ENCODE peak calls at places on chromosomes 1 and 21, in seven cellular contexts. D is ovary, M is right lobe of liver, N is heart right ventricle, P is transverse colon, S is heart left ventricle, C is psoas muscle. R is an unnamed sample. For H3K27me3, the result is how much of the 10 kb centered on the place peaks cover.

GRCh38 chr1:21511579-21512522 is 2.6 kb downstream of the ALPL start:
- DNase-seq in D (no peak), M (no peak), N (peak), P (peak), S (peak), C (peak), R (peak)

GRCh38 chr1:222754386-222755139 is 17.6 kb downstream of the FAM177B start:
- DNase-seq in D (no peak), M (no peak), N (peak), P (peak), S (peak), C (peak), R (peak)

GRCh38 chr21:29626787-29627470 is 312.9 kb downstream of the GRIK1 start:
- DNase-seq in D (no peak), M (no peak), N (no peak), P (no peak), S (no peak), C (no peak), R (no peak)

GRCh38 chr1:82919828-82920227 is 1079.1 kb downstream of the TTLL7 start:
- DNase-seq in D (no peak), M (no peak), N (no peak), P (no peak), S (no peak), C (no peak), R (no peak)

GRCh38 chr1:229024528-229025119 is 246.3 kb upstream of the RAB4A start:
- DNase-seq in D (no peak), M (peak), N (no peak), P (peak), S (peak), C (peak), R (no peak)

GRCh38 chr1:38071530-38072266 is 25.1 kb upstream of the POU3F1 start:
- DNase-seq in D (no peak), M (no peak), N (no peak), P (no peak), S (no peak), C (no peak), R (no peak)

GRCh38 chr1:59976194-59977074 is 49.9 kb upstream of the CYP2J2 start:
- DNase-seq in D (peak), M (peak), N (peak), P (peak), S (peak), C (peak), R (peak)

GRCh38 chr1:55070765-55071164 is 31.4 kb downstream of the PCSK9 start:
- DNase-seq in D (no peak), M (no peak), N (no peak), P (no peak), S (no peak), C (peak), R (peak)

GRCh38 chr1:98969753-98970152 is 34.9 kb downstream of the PLPPR5 start:
- DNase-seq in D (no peak), M (no peak), N (no peak), P (no peak), S (no peak), C (no peak), R (no peak)

GRCh38 chr1:77948841-77949424 is 29.9 kb downstream of the FUBP1 start:
- DNase-seq in D (no peak), M (no peak), N (peak), P (no peak), S (peak), C (no peak), R (no peak)

GRCh38 chr1:21724570-21724969 is 55.4 kb upstream of the RAP1GAP start:
- DNase-seq in D (no peak), M (no peak), N (no peak), P (no peak), S (no peak), C (no peak), R (no peak)

GRCh38 chr21:45910548-45911221 is 70.9 kb upstream of the COL6A1 start:
- DNase-seq in D (no peak), M (peak), N (no peak), P (no peak), S (peak), C (peak), R (no peak)

GRCh38 chr21:37653201-37653600 is 263.1 kb downstream of the KCNJ6 start:
- DNase-seq in D (no peak), M (no peak), N (no peak), P (no peak), S (no peak), C (no peak), R (no peak)

GRCh38 chr1:62228139-62228882 is 33.7 kb downstream of the L1TD1 start:
- DNase-seq in D (no peak), M (no peak), N (no peak), P (no peak), S (no peak), C (no peak), R (no peak)

GRCh38 chr21:33936221-33937038 is 20.8 kb upstream of the ATP5PO start:
- DNase-seq in D (no peak), M (no peak), N (no peak), P (no peak), S (no peak), C (no peak), R (no peak)

GRCh38 chr1:40838045-40838979 is 23.9 kb downstream of the CITED4 start:
- DNase-seq in D (no peak), M (no peak), N (no peak), P (no peak), S (no peak), C (no peak), R (no peak)

GRCh38 chr1:34460193-34460592 is 283.5 kb downstream of the C1orf94 start:
- DNase-seq in D (no peak), M (peak), N (no peak), P (peak), S (no peak), C (no peak), R (no peak)

GRCh38 chr1:166920561-166921475 is 44.8 kb upstream of the TADA1 start:
- DNase-seq in D (no peak), M (peak), N (no peak), P (no peak), S (peak), C (no peak), R (peak)

GRCh38 chr1:67801903-67802302 is 31.4 kb downstream of the GNG12 start:
- DNase-seq in D (no peak), M (no peak), N (no peak), P (no peak), S (no peak), C (no peak), R (no peak)

GRCh38 chr1:108881369-108881768 is 4.6 kb downstream of the GPSM2 start:
- DNase-seq in D (no peak), M (no peak), N (no peak), P (no peak), S (no peak), C (no peak), R (no peak)

GRCh38 chr1:38962560-38962959 is 20.9 kb upstream of the RHBDL2 start:
- DNase-seq in D (no peak), M (peak), N (no peak), P (no peak), S (no peak), C (no peak), R (no peak)

GRCh38 chr1:153597206-153597605 is 15.7 kb downstream of the S100A16 start:
- DNase-seq in D (no peak), M (no peak), N (no peak), P (peak), S (no peak), C (no peak), R (no peak)

GRCh38 chr1:101188311-101188710 is 48.5 kb upstream of the S1PR1 start:
- DNase-seq in D (no peak), M (no peak), N (no peak), P (no peak), S (no peak), C (no peak), R (no peak)

GRCh38 chr1:155323729-155324040 is 3.0 kb downstream of the RUSC1 start:
- DNase-seq in D (peak), M (peak), N (peak), P (peak), S (peak), C (peak), R (peak)

GRCh38 chr1:212254853-212255363 is 30.3 kb upstream of the PPP2R5A start:
- DNase-seq in D (no peak), M (peak), N (no peak), P (no peak), S (no peak), C (no peak), R (no peak)

GRCh38 chr21:24014381-24014780 is 1592.9 kb downstream of the MRPL39 start:
- DNase-seq in D (no peak), M (no peak), N (no peak), P (no peak), S (no peak), C (no peak), R (no peak)

GRCh38 chr1:21042920-21043605 is 133.6 kb downstream of the EIF4G3 start:
- DNase-seq in D (no peak), M (no peak), N (no peak), P (no peak), S (no peak), C (no peak), R (no peak)

GRCh38 chr1:226390681-226391080 is 17.2 kb downstream of the PARP1 start:
- DNase-seq in D (no peak), M (no peak), N (no peak), P (no peak), S (no peak), C (no peak), R (no peak)

GRCh38 chr1:26839779-26840178 is 13.3 kb downstream of the ZDHHC18 start:
- DNase-seq in D (no peak), M (no peak), N (no peak), P (no peak), S (no peak), C (no peak), R (no peak)

DNA sequence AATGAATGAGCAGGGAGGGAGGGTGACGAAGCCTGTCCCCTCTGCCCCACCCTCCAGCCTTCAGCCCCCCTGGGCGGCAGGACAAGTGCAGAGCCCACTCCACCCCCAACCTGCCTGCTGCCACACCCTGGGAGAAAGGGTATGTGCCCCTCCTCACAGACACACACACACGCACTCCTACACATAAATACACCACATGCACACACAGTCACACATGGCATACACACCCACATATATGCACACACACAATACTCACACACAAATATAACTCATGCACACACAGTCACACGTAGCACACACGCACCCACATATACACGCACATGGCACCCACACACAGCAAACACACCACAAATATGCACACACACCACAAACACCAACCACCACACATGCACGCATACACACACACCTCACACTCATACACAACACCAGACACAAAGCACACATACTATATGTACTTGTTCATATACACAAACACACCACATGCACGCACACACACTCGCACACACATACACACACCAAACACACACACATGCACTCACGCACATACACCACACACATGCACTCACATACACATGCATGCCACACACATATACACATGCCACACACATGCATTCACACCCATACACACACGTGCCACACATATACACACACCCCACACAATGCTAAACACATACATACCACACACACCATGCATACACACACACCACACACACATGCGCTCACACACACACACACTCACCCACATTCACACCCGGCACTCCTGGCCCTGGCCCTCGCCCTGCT is 16.4 kb downstream of the ITGB2 start:
- DNase-seq in D (no peak), M (peak), N (no peak), P (no peak), S (peak), C (no peak), R (no peak)
- H3K27me3 ChIP-seq in D (under half), M (under half), N (under half), P (under half), S (under half), C (under half), R (under half)

GRCh38 chr1:53895421-53895820 is 1.4 kb downstream of the DIO1 start:
- DNase-seq in D (no peak), M (no peak), N (no peak), P (no peak), S (no peak), C (no peak), R (no peak)

GRCh38 chr1:53894644-53895043 is 657 bp downstream of the DIO1 start:
- DNase-seq in D (no peak), M (no peak), N (no peak), P (no peak), S (no peak), C (no peak), R (no peak)

GRCh38 chr1:53891678-53892077 is 2.1 kb upstream of the YIPF1 start:
- DNase-seq in D (no peak), M (no peak), N (no peak), P (no peak), S (no peak), C (no peak), R (no peak)

GRCh38 chr1:53892911-53893310 is 1.1 kb upstream of the DIO1 start:
- DNase-seq in D (no peak), M (peak), N (peak), P (no peak), S (peak), C (no peak), R (peak)

GRCh38 chr1:53893999-53894636 is at the start of gene DIO1:
- DNase-seq in D (no peak), M (peak), N (no peak), P (no peak), S (no peak), C (no peak), R (no peak)
- H3K4me3 ChIP-seq in D (no peak), M (peak), N (no peak), P (no peak), S (no peak), C (no peak), R (no peak)

DNA sequence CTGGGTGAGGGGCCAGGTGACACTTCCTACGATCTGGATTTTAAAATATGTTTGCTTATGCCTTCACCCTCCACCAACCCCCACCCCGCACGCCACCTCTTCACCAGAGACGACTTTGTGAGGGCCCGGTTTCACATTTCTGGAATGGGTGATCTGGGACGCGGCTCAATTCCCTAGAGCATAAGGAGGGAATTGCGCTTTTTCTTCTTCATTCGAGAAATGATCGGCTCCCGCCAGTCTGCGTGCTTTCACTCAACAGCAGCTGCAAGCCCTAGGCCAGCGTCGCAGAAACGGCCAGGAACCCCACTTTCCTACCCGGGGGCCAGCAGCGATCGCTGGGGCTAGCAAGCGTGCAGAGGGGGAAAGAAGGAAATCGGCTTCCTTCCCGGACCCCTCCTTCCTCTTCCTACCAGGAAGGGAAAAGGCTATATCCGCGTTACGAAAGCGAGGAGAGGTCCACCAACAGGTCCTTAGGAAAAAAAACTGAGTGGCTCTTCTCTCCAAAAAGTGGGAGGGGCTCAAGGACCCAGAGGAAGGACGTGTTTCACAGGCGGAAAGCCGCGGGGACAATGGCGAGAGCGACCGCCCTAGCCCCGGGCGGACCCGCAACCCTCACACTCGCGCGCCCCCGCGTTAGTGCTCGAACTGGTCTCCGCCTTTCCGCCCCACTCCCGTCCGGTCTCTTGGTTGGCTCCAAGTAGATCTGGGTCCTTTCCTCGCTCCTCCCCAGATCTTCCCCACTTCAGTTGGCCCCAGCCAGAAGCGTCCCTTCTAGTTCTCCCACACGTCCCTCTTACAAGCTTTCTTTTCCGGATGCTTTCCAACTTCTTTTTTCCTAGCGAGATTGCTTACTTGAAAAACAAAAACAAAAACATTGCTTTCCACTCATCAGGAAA is 1.1 kb upstream of the ADAMTS1 start:
- DNase-seq in D (peak), M (peak), N (peak), P (peak), S (peak), C (peak), R (peak)
- H3K27me3 ChIP-seq in D (under half), M (under half), N (under half), P (half or more), S (under half), C (under half), R (under half)

GRCh38 chr1:25700626-25701025 is 84.0 kb downstream of the MAN1C1 start:
- DNase-seq in D (no peak), M (no peak), N (no peak), P (no peak), S (peak), C (no peak), R (peak)
- H3K4me3 ChIP-seq in D (no peak), M (no peak), N (no peak), P (no peak), S (no peak), C (no peak), R (no peak)

GRCh38 chr1:177783052-177783451 is 186.8 kb downstream of the SEC16B start:
- DNase-seq in D (no peak), M (no peak), N (no peak), P (no peak), S (no peak), C (no peak), R (no peak)
- H3K27me3 ChIP-seq in D (under half), M (under half), N (under half), P (under half), S (under half), C (under half), R (under half)

DNA sequence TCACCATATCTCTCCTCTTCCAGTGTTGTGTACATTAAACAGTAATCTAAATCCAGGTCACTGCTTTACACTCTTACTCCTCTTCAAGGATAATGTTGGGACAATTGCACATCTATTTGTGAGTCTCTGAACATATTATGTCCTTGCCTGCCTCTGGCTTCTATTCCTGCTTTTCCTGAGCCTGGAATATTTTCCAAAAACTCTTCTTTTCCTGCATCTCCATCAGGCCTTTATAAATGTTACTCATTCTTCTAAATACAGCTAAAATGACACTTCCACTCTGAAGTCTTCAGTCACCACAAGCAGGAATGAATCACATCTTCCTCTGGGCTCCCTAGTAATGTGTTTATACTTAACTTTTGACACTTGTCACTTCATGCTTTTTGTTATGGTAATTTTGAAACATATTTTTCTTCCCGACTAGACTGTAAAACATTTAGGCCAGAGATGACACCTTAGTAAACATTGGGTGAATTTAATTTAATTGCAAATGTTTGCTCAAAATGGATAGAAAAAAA is 396.0 kb downstream of the LRRIQ3 start:
- DNase-seq in D (no peak), M (no peak), N (no peak), P (no peak), S (no peak), C (no peak), R (no peak)
- H3K4me3 ChIP-seq in D (no peak), M (no peak), N (no peak), P (no peak), S (no peak), C (no peak), R (no peak)

DNA sequence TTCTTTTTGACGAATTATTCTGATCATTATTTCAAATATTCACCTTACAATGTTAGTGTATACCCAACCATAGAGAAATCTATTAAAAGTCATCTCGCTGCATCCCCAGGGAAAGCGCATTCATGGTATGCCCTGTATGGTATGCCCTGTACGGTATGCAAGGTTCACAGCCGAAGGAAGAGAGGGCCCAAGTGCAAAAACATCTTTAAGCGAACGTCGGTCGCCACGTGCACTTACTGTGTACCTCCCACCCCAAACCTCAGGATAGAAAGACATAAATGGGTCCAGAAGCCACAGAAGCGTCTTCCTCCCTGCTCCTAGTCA is 14.4 kb downstream of the HLX start:
- DNase-seq in D (no peak), M (no peak), N (no peak), P (no peak), S (no peak), C (no peak), R (no peak)
- H3K27me3 ChIP-seq in D (under half), M (under half), N (half or more), P (half or more), S (half or more), C (under half), R (under half)

GRCh38 chr1:216771922-216772321 is 48.7 kb upstream of the ESRRG start:
- DNase-seq in D (no peak), M (no peak), N (no peak), P (no peak), S (no peak), C (no peak), R (no peak)
- H3K4me3 ChIP-seq in D (no peak), M (no peak), N (no peak), P (no peak), S (no peak), C (no peak), R (no peak)

GRCh38 chr1:180238675-180239074 is 8.6 kb downstream of the LHX4 start:
- DNase-seq in D (no peak), M (no peak), N (no peak), P (no peak), S (no peak), C (no peak), R (no peak)
- H3K27me3 ChIP-seq in D (under half), M (under half), N (half or more), P (half or more), S (half or more), C (under half), R (under half)

DNA sequence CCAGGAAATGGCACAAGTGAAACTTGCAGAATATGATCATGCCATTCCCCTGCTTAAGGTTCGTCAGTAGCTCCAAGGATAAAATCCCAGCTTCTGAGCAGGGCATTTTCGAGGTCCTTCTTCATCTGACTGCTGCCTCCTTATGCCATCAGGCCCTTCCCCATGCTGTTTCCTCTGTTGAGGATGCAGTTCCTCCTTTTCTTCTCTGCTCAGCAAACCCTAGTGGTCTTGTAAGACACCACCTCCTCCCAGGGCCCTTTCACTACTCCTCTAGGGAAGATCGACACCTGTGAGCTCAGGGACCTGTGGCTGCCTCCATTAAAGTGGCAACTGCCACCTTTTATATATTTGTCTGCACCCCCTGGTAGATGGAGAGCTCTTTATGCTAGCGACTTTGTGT is 62.1 kb upstream of the JUN start:
- DNase-seq in D (no peak), M (no peak), N (no peak), P (no peak), S (no peak), C (no peak), R (no peak)
- H3K4me3 ChIP-seq in D (no peak), M (no peak), N (no peak), P (no peak), S (no peak), C (no peak), R (no peak)

R was measured in right cardiac atrium.